ENCODE peak calls at places on chromosomes 3 and 15, in eight cellular contexts. Y is progenitor cell of endocrine pancreas; M is GM20000; P is stimulated activated CD8-positive, alpha-beta memory T cell treated with anti-CD3 and anti-CD28 coated beads, Interleukin-15, amount 100 ng/mL, for 24 hours; J is CD4-positive, CD25-positive, alpha-beta regulatory T cell; O is central memory CD4-positive, alpha-beta T cell; E is fibroblast of pulmonary artery; C is H1. T is an unnamed sample.
A peak's percentile ranks its signal among the peaks of the same experiment; 100 is the strongest.

GRCh38 chr3:29226709-29227108 is 54.2 kb upstream of the RBMS3 start:
- DNase-seq in M (no peak), E (no peak), Y (no peak), O (no peak), J (no peak), C (no peak), P (no peak), T (no peak)

GRCh38 chr3:99817047-99817436 is 620 bp upstream of the CMSS1 start:
- DNase-seq in O (no peak), C (no peak), M (peak; percentile 12), P (no peak), E (peak; percentile 13), Y (no peak), J (peak; percentile 13), T (no peak)

GRCh38 chr3:115537669-115538068 is 85.6 kb upstream of the GAP43 start:
- DNase-seq in O (no peak), C (no peak), P (no peak), E (no peak), M (no peak), J (no peak), Y (no peak), T (no peak)

GRCh38 chr3:155753038-155753647 is 8.3 kb upstream of the PLCH1 start:
- DNase-seq in O (no peak), M (no peak), P (no peak), Y (no peak), J (peak; percentile 49), E (peak; percentile 55), C (no peak), T (no peak)

GRCh38 chr3:39146611-39147373 is 6.6 kb downstream of the CSRNP1 start:
- DNase-seq in P (peak; percentile 40), C (no peak), J (peak; percentile 75), Y (no peak), E (peak; percentile 95), M (peak; percentile 34), O (peak; percentile 48), T (no peak)

GRCh38 chr3:4763604-4764247 is 215.5 kb upstream of the BHLHE40 start:
- DNase-seq in M (no peak), O (no peak), Y (no peak), C (no peak), E (no peak), J (no peak), P (no peak), T (no peak)

GRCh38 chr15:91065505-91065904 is 34.6 kb upstream of the SV2B start:
- DNase-seq in Y (no peak), M (no peak), P (no peak), J (no peak), E (no peak), C (no peak), O (no peak), T (no peak)

GRCh38 chr3:55519016-55519415 is 31.9 kb upstream of the WNT5A start:
- DNase-seq in M (no peak), E (peak; percentile 25), P (no peak), O (no peak), J (no peak), Y (no peak), C (no peak), T (no peak)

GRCh38 chr3:48727511-48727910 is 10.5 kb upstream of the IP6K2 start:
- DNase-seq in C (no peak), O (no peak), E (no peak), P (no peak), J (no peak), M (no peak), Y (no peak), T (no peak)

GRCh38 chr3:173584093-173584833 is 186.7 kb downstream of the NLGN1 start:
- DNase-seq in O (no peak), C (no peak), J (peak; percentile 1), E (peak; percentile 49), P (no peak), M (peak; percentile 6), Y (no peak), T (no peak)

GRCh38 chr15:65106011-65106590 is 8.9 kb downstream of the UBAP1L start:
- DNase-seq in P (no peak), E (no peak), O (no peak), Y (no peak), C (no peak), J (no peak), M (no peak), T (no peak)

GRCh38 chr3:18224406-18224805 is 200.7 kb downstream of the SATB1 start:
- DNase-seq in E (no peak), O (no peak), P (no peak), J (no peak), M (no peak), Y (no peak), C (no peak), T (no peak)

GRCh38 chr3:32934150-32934742 is 17.2 kb upstream of the CCR4 start:
- DNase-seq in C (no peak), P (no peak), M (peak; percentile 44), O (no peak), E (peak; percentile 40), Y (no peak), J (peak; percentile 46), T (no peak)

GRCh38 chr3:184663756-184664155 is 48.1 kb downstream of the MAGEF1 start:
- DNase-seq in M (no peak), J (no peak), Y (no peak), E (no peak), C (no peak), P (no peak), O (no peak), T (no peak)

GRCh38 chr3:100073555-100074307 is 40.6 kb downstream of the FILIP1L start:
- DNase-seq in P (no peak), E (peak; percentile 55), Y (no peak), C (peak; percentile 1), O (peak; percentile 4), M (peak; percentile 20), J (peak; percentile 46), T (no peak)

GRCh38 chr15:48421362-48421761 is 90.1 kb downstream of the DUT start:
- DNase-seq in Y (no peak), P (no peak), J (no peak), M (no peak), E (no peak), C (no peak), O (no peak), T (no peak)

GRCh38 chr3:94548581-94549316 is 485.9 kb downstream of the NSUN3 start:
- DNase-seq in O (no peak), M (no peak), J (no peak), E (no peak), C (no peak), Y (no peak), P (no peak), T (no peak)

GRCh38 chr15:55942332-55942731 is 51.1 kb downstream of the NEDD4 start:
- DNase-seq in E (peak; percentile 16), J (no peak), M (no peak), Y (no peak), P (no peak), C (no peak), O (no peak), T (no peak)

GRCh38 chr3:180284331-180285110 is 247.8 kb upstream of the PEX5L start:
- DNase-seq in E (no peak), J (no peak), Y (no peak), M (no peak), C (no peak), P (no peak), O (no peak), T (no peak)

GRCh38 chr3:47425959-47426358 is 45.1 kb downstream of the PTPN23 start:
- DNase-seq in E (no peak), C (no peak), P (no peak), Y (no peak), M (no peak), J (no peak), O (no peak), T (no peak)

GRCh38 chr3:50388021-50388719 is 28.8 kb upstream of the TMEM115 start:
- DNase-seq in M (no peak), J (no peak), C (no peak), E (no peak), Y (no peak), O (no peak), P (no peak), T (no peak)

GRCh38 chr3:152257246-152258074 is 11.3 kb upstream of the MBNL1 start:
- DNase-seq in P (no peak), Y (no peak), J (peak; percentile 71), O (peak; percentile 67), C (no peak), M (peak; percentile 48), E (no peak), T (no peak)

GRCh38 chr3:55621026-55621422 is 133.9 kb upstream of the WNT5A start:
- DNase-seq in O (no peak), Y (no peak), P (no peak), J (no peak), M (no peak), C (no peak), E (no peak), T (no peak)

GRCh38 chr3:123424321-123424998 is 24.4 kb downstream of the ADCY5 start:
- DNase-seq in P (no peak), M (no peak), O (no peak), Y (no peak), J (no peak), C (no peak), E (no peak), T (no peak)

GRCh38 chr3:166844329-166844728 is 535.8 kb downstream of the ZBBX start:
- DNase-seq in M (no peak), Y (no peak), J (no peak), C (no peak), O (no peak), E (no peak), P (no peak), T (no peak)

GRCh38 chr3:46368569-46368968 is 2.2 kb upstream of the CCR5 start:
- DNase-seq in Y (no peak), C (peak; percentile 43), O (peak; percentile 65), M (peak; percentile 60), P (no peak), J (peak; percentile 88), E (no peak), T (peak; percentile 19)

GRCh38 chr15:33859992-33860545 is 108.2 kb upstream of the CHRM5 start:
- DNase-seq in J (no peak), M (no peak), E (no peak), C (no peak), P (no peak), Y (no peak), O (no peak), T (no peak)

GRCh38 chr3:106119691-106120090 is 250.9 kb upstream of the CBLB start:
- DNase-seq in J (no peak), M (no peak), C (no peak), P (no peak), E (peak; percentile 72), Y (no peak), O (no peak), T (no peak)

GRCh38 chr15:90231028-90232017 is 2.4 kb downstream of the CIB1 start:
- DNase-seq in C (no peak), J (peak; percentile 92), O (peak; percentile 92), P (peak; percentile 20), M (peak; percentile 78), Y (no peak), E (no peak), T (peak; percentile 79)

GRCh38 chr3:67509471-67510075 is 144.8 kb downstream of the SUCLG2 start:
- DNase-seq in M (no peak), E (peak; percentile 3), Y (no peak), O (no peak), C (no peak), J (no peak), P (no peak), T (no peak)

T was measured in T follicular helper cell.